ENCODE peak calls at places on chromosomes 13 and 19, in four cellular contexts. One of them, this sample, is unnamed.

GRCh38 chr19:17339088-17339741 is 1.9 kb downstream of the GTPBP3 start:
- DNase-seq in HT1080: no peak
- DNase-seq in stimulated activated CD4-positive, alpha-beta T cell treated with anti-CD3 and anti-CD28 coated beads, Interleukin-2, amount 100 ng/mL, for 48 hours: peak; percentile 64
- DNase-seq in T-helper 2 cell: peak; percentile 23
- DNase-seq in this sample: peak; percentile 39

GRCh38 chr19:50461066-50461875 is 15.0 kb upstream of the EMC10 start:
- DNase-seq in HT1080: peak; percentile 69
- DNase-seq in stimulated activated CD4-positive, alpha-beta T cell treated with anti-CD3 and anti-CD28 coated beads, Interleukin-2, amount 100 ng/mL, for 48 hours: peak; percentile 57
- DNase-seq in T-helper 2 cell: peak; percentile 35
- DNase-seq in this sample: peak; percentile 49

GRCh38 chr13:23567792-23568480 is 2.3 kb upstream of the TNFRSF19 start:
- DNase-seq in stimulated activated CD4-positive, alpha-beta T cell treated with anti-CD3 and anti-CD28 coated beads, Interleukin-2, amount 100 ng/mL, for 48 hours: no peak
- DNase-seq in HT1080: no peak
- DNase-seq in T-helper 2 cell: no peak
- DNase-seq in this sample: no peak

GRCh38 chr19:39193785-39194184 is 3.0 kb upstream of the NCCRP1 start:
- DNase-seq in stimulated activated CD4-positive, alpha-beta T cell treated with anti-CD3 and anti-CD28 coated beads, Interleukin-2, amount 100 ng/mL, for 48 hours: no peak
- DNase-seq in T-helper 2 cell: no peak
- DNase-seq in HT1080: no peak
- DNase-seq in this sample: no peak

GRCh38 chr19:16888629-16889371 is at the start of gene F2RL3:
- DNase-seq in stimulated activated CD4-positive, alpha-beta T cell treated with anti-CD3 and anti-CD28 coated beads, Interleukin-2, amount 100 ng/mL, for 48 hours: no peak
- DNase-seq in HT1080: peak; percentile 46
- DNase-seq in T-helper 2 cell: no peak
- DNase-seq in this sample: no peak

GRCh38 chr13:111280666-111281577 is 39.5 kb upstream of the TEX29 start:
- DNase-seq in stimulated activated CD4-positive, alpha-beta T cell treated with anti-CD3 and anti-CD28 coated beads, Interleukin-2, amount 100 ng/mL, for 48 hours: no peak
- DNase-seq in HT1080: no peak
- DNase-seq in T-helper 2 cell: no peak
- DNase-seq in this sample: no peak

GRCh38 chr13:74920945-74921725 is 560.8 kb downstream of the TBC1D4 start:
- DNase-seq in T-helper 2 cell: no peak
- DNase-seq in HT1080: no peak
- DNase-seq in stimulated activated CD4-positive, alpha-beta T cell treated with anti-CD3 and anti-CD28 coated beads, Interleukin-2, amount 100 ng/mL, for 48 hours: no peak
- DNase-seq in this sample: no peak

GRCh38 chr13:79782541-79783216 is 301.7 kb downstream of the NDFIP2 start:
- DNase-seq in stimulated activated CD4-positive, alpha-beta T cell treated with anti-CD3 and anti-CD28 coated beads, Interleukin-2, amount 100 ng/mL, for 48 hours: no peak
- DNase-seq in T-helper 2 cell: no peak
- DNase-seq in HT1080: no peak
- DNase-seq in this sample: no peak

GRCh38 chr19:19110410-19111137 is 27.7 kb downstream of the TMEM161A start:
- DNase-seq in T-helper 2 cell: no peak
- DNase-seq in stimulated activated CD4-positive, alpha-beta T cell treated with anti-CD3 and anti-CD28 coated beads, Interleukin-2, amount 100 ng/mL, for 48 hours: no peak
- DNase-seq in HT1080: no peak
- DNase-seq in this sample: no peak

GRCh38 chr19:41940443-41941409 is 12.5 kb upstream of the ERFL start:
- DNase-seq in T-helper 2 cell: no peak
- DNase-seq in stimulated activated CD4-positive, alpha-beta T cell treated with anti-CD3 and anti-CD28 coated beads, Interleukin-2, amount 100 ng/mL, for 48 hours: no peak
- DNase-seq in HT1080: no peak
- DNase-seq in this sample: peak; percentile 32

GRCh38 chr13:100035936-100036335 is 53.0 kb upstream of the PCCA start:
- DNase-seq in stimulated activated CD4-positive, alpha-beta T cell treated with anti-CD3 and anti-CD28 coated beads, Interleukin-2, amount 100 ng/mL, for 48 hours: no peak
- DNase-seq in T-helper 2 cell: no peak
- DNase-seq in HT1080: no peak
- DNase-seq in this sample: no peak

GRCh38 chr13:91652389-91652788 is 254.0 kb downstream of the GPC5 start:
- DNase-seq in HT1080: peak; percentile 56
- DNase-seq in stimulated activated CD4-positive, alpha-beta T cell treated with anti-CD3 and anti-CD28 coated beads, Interleukin-2, amount 100 ng/mL, for 48 hours: no peak
- DNase-seq in T-helper 2 cell: no peak
- DNase-seq in this sample: no peak

GRCh38 chr13:51097353-51098043 is 13.6 kb downstream of the C13orf42 start:
- DNase-seq in HT1080: no peak
- DNase-seq in stimulated activated CD4-positive, alpha-beta T cell treated with anti-CD3 and anti-CD28 coated beads, Interleukin-2, amount 100 ng/mL, for 48 hours: no peak
- DNase-seq in T-helper 2 cell: no peak
- DNase-seq in this sample: no peak

GRCh38 chr19:37931941-37932655 is 25.1 kb downstream of the SIPA1L3 start:
- DNase-seq in T-helper 2 cell: no peak
- DNase-seq in stimulated activated CD4-positive, alpha-beta T cell treated with anti-CD3 and anti-CD28 coated beads, Interleukin-2, amount 100 ng/mL, for 48 hours: no peak
- DNase-seq in HT1080: no peak
- DNase-seq in this sample: no peak

GRCh38 chr13:52852444-52852843 is 4.0 kb upstream of the PCDH8 start:
- DNase-seq in T-helper 2 cell: no peak
- DNase-seq in HT1080: no peak
- DNase-seq in stimulated activated CD4-positive, alpha-beta T cell treated with anti-CD3 and anti-CD28 coated beads, Interleukin-2, amount 100 ng/mL, for 48 hours: no peak
- DNase-seq in this sample: no peak

GRCh38 chr19:4597975-4598671 is 38.6 kb upstream of the SEMA6B start:
- DNase-seq in stimulated activated CD4-positive, alpha-beta T cell treated with anti-CD3 and anti-CD28 coated beads, Interleukin-2, amount 100 ng/mL, for 48 hours: peak; percentile 49
- DNase-seq in T-helper 2 cell: peak; percentile 45
- DNase-seq in HT1080: no peak
- DNase-seq in this sample: peak; percentile 29

GRCh38 chr19:10192922-10193321 is 1.8 kb downstream of the DNMT1 start:
- DNase-seq in HT1080: no peak
- DNase-seq in T-helper 2 cell: no peak
- DNase-seq in stimulated activated CD4-positive, alpha-beta T cell treated with anti-CD3 and anti-CD28 coated beads, Interleukin-2, amount 100 ng/mL, for 48 hours: no peak
- DNase-seq in this sample: no peak

GRCh38 chr13:27857271-27857670 is 62.5 kb upstream of the PDX1 start:
- DNase-seq in T-helper 2 cell: no peak
- DNase-seq in HT1080: peak; percentile 5
- DNase-seq in stimulated activated CD4-positive, alpha-beta T cell treated with anti-CD3 and anti-CD28 coated beads, Interleukin-2, amount 100 ng/mL, for 48 hours: no peak
- DNase-seq in this sample: no peak

GRCh38 chr13:111474136-111475002 is 153.9 kb downstream of the TEX29 start:
- DNase-seq in HT1080: peak; percentile 43
- DNase-seq in T-helper 2 cell: no peak
- DNase-seq in stimulated activated CD4-positive, alpha-beta T cell treated with anti-CD3 and anti-CD28 coated beads, Interleukin-2, amount 100 ng/mL, for 48 hours: no peak
- DNase-seq in this sample: no peak

This sample was measured in activated CD4-positive, alpha-beta T cell treated with anti-CD3 and anti-CD28 coated beads, Interleukin-2, amount 50 U/mL, for 4 hours.